ENCODE peak calls at places on chromosomes 12 and 14, in four cellular contexts. One of them, this sample, is unnamed.

GRCh38 chr12:111035578-111036301 is 115.4 kb upstream of the MYL2 start:
- DNase-seq in IMR-90: no peak
- DNase-seq in mesenchymal stem cell: no peak
- DNase-seq in neuronal stem cell: peak; percentile 48
- DNase-seq in this sample: peak; percentile 62

GRCh38 chr14:105317546-105317945 is 3.0 kb downstream of the PACS2 start:
- DNase-seq in IMR-90: peak; percentile 53
- DNase-seq in mesenchymal stem cell: peak; percentile 16
- DNase-seq in neuronal stem cell: no peak
- DNase-seq in this sample: no peak

GRCh38 chr14:54857830-54858269 is 44.8 kb downstream of the GCH1 start:
- DNase-seq in IMR-90: no peak
- DNase-seq in mesenchymal stem cell: no peak
- DNase-seq in neuronal stem cell: no peak
- DNase-seq in this sample: no peak

GRCh38 chr12:53939141-53940108 is 794 bp downstream of the HOXC13 start:
- DNase-seq in IMR-90: no peak
- DNase-seq in mesenchymal stem cell: peak; percentile 29
- DNase-seq in neuronal stem cell: no peak
- DNase-seq in this sample: peak; percentile 71

GRCh38 chr12:45051490-45052105 is 699 bp upstream of the DBX2 start:
- DNase-seq in IMR-90: no peak
- DNase-seq in mesenchymal stem cell: no peak
- DNase-seq in neuronal stem cell: no peak
- DNase-seq in this sample: peak; percentile 26

GRCh38 chr12:113874999-113875561 is 91.0 kb downstream of the RBM19 start:
- DNase-seq in IMR-90: peak; percentile 89
- DNase-seq in mesenchymal stem cell: peak; percentile 95
- DNase-seq in neuronal stem cell: no peak
- DNase-seq in this sample: no peak

GRCh38 chr12:88361493-88361892 is 218.8 kb downstream of the KITLG start:
- DNase-seq in IMR-90: peak; percentile 36
- DNase-seq in mesenchymal stem cell: no peak
- DNase-seq in neuronal stem cell: no peak
- DNase-seq in this sample: no peak

GRCh38 chr12:122872815-122873361 is 23.0 kb downstream of the VPS37B start:
- DNase-seq in IMR-90: no peak
- DNase-seq in mesenchymal stem cell: no peak
- DNase-seq in neuronal stem cell: no peak
- DNase-seq in this sample: no peak

GRCh38 chr14:24662753-24663152 is 28.8 kb upstream of the GZMB start:
- DNase-seq in IMR-90: no peak
- DNase-seq in mesenchymal stem cell: no peak
- DNase-seq in neuronal stem cell: no peak
- DNase-seq in this sample: no peak

GRCh38 chr14:102491786-102492522 is 17.6 kb downstream of the ANKRD9 start:
- DNase-seq in IMR-90: no peak
- DNase-seq in mesenchymal stem cell: no peak
- DNase-seq in neuronal stem cell: no peak
- DNase-seq in this sample: no peak

GRCh38 chr12:104691661-104692334 is 235.1 kb downstream of the CHST11 start:
- DNase-seq in IMR-90: no peak
- DNase-seq in mesenchymal stem cell: no peak
- DNase-seq in neuronal stem cell: no peak
- DNase-seq in this sample: no peak

GRCh38 chr14:99026471-99026870 is 245.5 kb downstream of the BCL11B start:
- DNase-seq in IMR-90: no peak
- DNase-seq in mesenchymal stem cell: no peak
- DNase-seq in neuronal stem cell: no peak
- DNase-seq in this sample: peak; percentile 60

GRCh38 chr14:61438860-61439765 is 117.7 kb downstream of the PRKCH start:
- DNase-seq in IMR-90: peak; percentile 57
- DNase-seq in mesenchymal stem cell: peak; percentile 76
- DNase-seq in neuronal stem cell: peak; percentile 12
- DNase-seq in this sample: peak; percentile 88

GRCh38 chr12:1605129-1606020 is 11.0 kb upstream of the FBXL14 start:
- DNase-seq in IMR-90: peak; percentile 86
- DNase-seq in mesenchymal stem cell: peak; percentile 90
- DNase-seq in neuronal stem cell: peak; percentile 62
- DNase-seq in this sample: peak; percentile 87

GRCh38 chr14:63676615-63677014 is 34.9 kb upstream of the WDR89 start:
- DNase-seq in IMR-90: no peak
- DNase-seq in mesenchymal stem cell: no peak
- DNase-seq in neuronal stem cell: no peak
- DNase-seq in this sample: no peak

GRCh38 chr12:67394600-67394999 is 125.4 kb downstream of the CAND1 start:
- DNase-seq in IMR-90: peak; percentile 57
- DNase-seq in mesenchymal stem cell: no peak
- DNase-seq in neuronal stem cell: no peak
- DNase-seq in this sample: peak; percentile 8

GRCh38 chr14:104977681-104978647 is at the start of gene AHNAK2:
- DNase-seq in IMR-90: peak; percentile 67
- DNase-seq in mesenchymal stem cell: peak; percentile 81
- DNase-seq in neuronal stem cell: peak; percentile 82
- DNase-seq in this sample: peak; percentile 87

GRCh38 chr12:39958377-39958776 is 147.5 kb downstream of the SLC2A13 start:
- DNase-seq in IMR-90: no peak
- DNase-seq in mesenchymal stem cell: no peak
- DNase-seq in neuronal stem cell: no peak
- DNase-seq in this sample: peak; percentile 46

GRCh38 chr12:6230321-6231110 is 30.3 kb downstream of the CD9 start:
- DNase-seq in IMR-90: no peak
- DNase-seq in mesenchymal stem cell: no peak
- DNase-seq in neuronal stem cell: no peak
- DNase-seq in this sample: no peak

GRCh38 chr12:6229224-6229748 is 29.1 kb downstream of the CD9 start:
- DNase-seq in IMR-90: no peak
- DNase-seq in mesenchymal stem cell: no peak
- DNase-seq in neuronal stem cell: no peak
- DNase-seq in this sample: no peak

GRCh38 chr12:6228535-6229223 is 28.5 kb downstream of the CD9 start:
- DNase-seq in IMR-90: no peak
- DNase-seq in mesenchymal stem cell: no peak
- DNase-seq in neuronal stem cell: no peak
- DNase-seq in this sample: no peak

GRCh38 chr12:6231359-6232268 is 31.4 kb downstream of the CD9 start:
- DNase-seq in IMR-90: no peak
- DNase-seq in mesenchymal stem cell: no peak
- DNase-seq in neuronal stem cell: no peak
- DNase-seq in this sample: no peak

GRCh38 chr12:6229823-6230222 is 29.6 kb downstream of the CD9 start:
- DNase-seq in IMR-90: peak; percentile 97
- DNase-seq in mesenchymal stem cell: peak; percentile 97
- DNase-seq in neuronal stem cell: no peak
- DNase-seq in this sample: no peak
- H3K4me3 ChIP-seq in IMR-90: no peak overlapping the region
- H3K4me3 ChIP-seq in mesenchymal stem cell: peak overlapping the region; percentile 58
- H3K4me3 ChIP-seq in neuronal stem cell: no peak overlapping the region
- H3K4me3 ChIP-seq in this sample: no peak overlapping the region

GRCh38 chr14:68674538-68675232 is 118.2 kb downstream of the ZFP36L1 start:
- DNase-seq in IMR-90: no peak
- DNase-seq in mesenchymal stem cell: no peak
- DNase-seq in neuronal stem cell: no peak
- DNase-seq in this sample: no peak
- H2AK5ac ChIP-seq in IMR-90: peak overlapping the region; percentile 75
- H2AK5ac ChIP-seq in mesenchymal stem cell: peak overlapping the region; percentile 43
- H2AK5ac ChIP-seq in neuronal stem cell: no peak overlapping the region
- H2AK5ac ChIP-seq in this sample: no peak overlapping the region

GRCh38 chr12:8914716-8915526 is 612 bp downstream of the PHC1 start:
- DNase-seq in IMR-90: peak; percentile 37
- DNase-seq in mesenchymal stem cell: peak; percentile 63
- DNase-seq in neuronal stem cell: peak; percentile 44
- DNase-seq in this sample: peak; percentile 89

GRCh38 chr12:8911606-8912268 is 2.6 kb upstream of the PHC1 start:
- DNase-seq in IMR-90: no peak
- DNase-seq in mesenchymal stem cell: no peak
- DNase-seq in neuronal stem cell: no peak
- DNase-seq in this sample: peak; percentile 86

GRCh38 chr12:8913702-8914032 is 642 bp upstream of the PHC1 start:
- DNase-seq in IMR-90: no peak
- DNase-seq in mesenchymal stem cell: no peak
- DNase-seq in neuronal stem cell: no peak
- DNase-seq in this sample: no peak

GRCh38 chr12:8909752-8910151 is 4.6 kb upstream of the PHC1 start:
- DNase-seq in IMR-90: no peak
- DNase-seq in mesenchymal stem cell: no peak
- DNase-seq in neuronal stem cell: no peak
- DNase-seq in this sample: peak; percentile 40

GRCh38 chr12:8912910-8913309 is 1.4 kb upstream of the PHC1 start:
- DNase-seq in IMR-90: no peak
- DNase-seq in mesenchymal stem cell: no peak
- DNase-seq in neuronal stem cell: no peak
- DNase-seq in this sample: peak; percentile 83
- H3K4me3 ChIP-seq in IMR-90: no peak overlapping the region
- H3K4me3 ChIP-seq in mesenchymal stem cell: no peak overlapping the region
- H3K4me3 ChIP-seq in neuronal stem cell: no peak overlapping the region
- H3K4me3 ChIP-seq in this sample: no peak overlapping the region

DNA sequence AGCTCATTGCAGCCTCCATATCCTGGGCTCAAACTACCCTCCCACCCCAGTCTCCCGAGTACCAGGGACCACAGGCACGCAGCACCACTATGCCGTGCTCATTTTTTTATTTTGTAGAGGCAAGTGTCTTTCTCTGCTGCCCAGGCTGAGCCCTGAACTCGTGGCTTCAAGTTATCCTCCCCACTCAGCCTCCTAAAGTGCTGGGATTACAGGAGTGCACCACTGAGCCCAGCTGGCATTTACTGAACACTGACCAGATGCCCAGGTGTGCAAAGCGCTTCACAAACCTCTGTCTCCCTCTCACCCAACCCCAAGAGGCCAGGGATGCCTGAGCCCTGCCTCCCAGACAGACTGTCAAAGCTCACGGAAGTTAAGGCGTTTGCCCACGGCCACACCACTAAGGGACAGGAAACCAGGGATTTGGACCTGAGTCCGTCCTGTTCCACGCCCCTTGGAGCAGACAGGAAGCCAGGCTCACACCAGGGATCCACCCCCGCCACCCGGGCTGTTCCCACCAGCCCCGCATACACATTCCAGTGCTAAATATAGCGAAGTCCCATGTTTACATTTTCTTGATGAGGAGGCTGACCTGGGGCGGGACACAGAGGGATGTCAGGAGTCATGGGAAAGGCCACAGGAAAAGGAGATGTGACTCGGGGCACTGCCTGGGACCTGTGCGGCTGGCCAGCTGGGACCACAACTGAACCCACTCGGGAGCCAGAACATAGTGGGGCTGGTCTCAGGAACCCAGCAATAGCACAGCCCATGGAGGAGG is 51.2 kb downstream of the TESC start:
- DNase-seq in IMR-90: peak; percentile 61
- DNase-seq in mesenchymal stem cell: peak; percentile 89
- DNase-seq in neuronal stem cell: no peak
- DNase-seq in this sample: peak; percentile 57
- H2AK5ac ChIP-seq in IMR-90: peak overlapping the region; percentile 78
- H2AK5ac ChIP-seq in mesenchymal stem cell: no peak overlapping the region
- H2AK5ac ChIP-seq in neuronal stem cell: peak overlapping the region; percentile 61
- H2AK5ac ChIP-seq in this sample: no peak overlapping the region

GRCh38 chr12:26014085-26014484 is 55.6 kb downstream of the RASSF8 start:
- DNase-seq in IMR-90: peak; percentile 13
- DNase-seq in mesenchymal stem cell: no peak
- DNase-seq in neuronal stem cell: no peak
- DNase-seq in this sample: no peak
- H3K4me3 ChIP-seq in IMR-90: no peak overlapping the region
- H3K4me3 ChIP-seq in mesenchymal stem cell: no peak overlapping the region
- H3K4me3 ChIP-seq in neuronal stem cell: no peak overlapping the region
- H3K4me3 ChIP-seq in this sample: no peak overlapping the region